ENCODE peak calls at places on chromosomes 4 and X, in five cellular contexts. M, L, O, C and V are unnamed samples.

GRCh38 chr4:76753814-76754213 is 144.1 kb downstream of the SOWAHB start:
- DNase-seq in M (peak), L (no peak), O (no peak), C (no peak), V (no peak)

GRCh38 chrX:123219916-123220315 is 35.8 kb downstream of the GRIA3 start:
- DNase-seq in M (no peak), L (peak), O (no peak), C (no peak), V (peak)

GRCh38 chrX:98605941-98606340 is 1722.2 kb downstream of the RPA4 start:
- DNase-seq in M (no peak), L (no peak), O (no peak), C (no peak), V (no peak)

GRCh38 chr4:42078184-42078801 is 74.2 kb downstream of the BEND4 start:
- DNase-seq in M (no peak), L (no peak), O (no peak), C (no peak), V (no peak)

GRCh38 chrX:70422886-70423336 is at the start of gene GDPD2:
- DNase-seq in M (peak), L (no peak), O (no peak), C (no peak), V (no peak)

GRCh38 chr4:40149960-40150385 is 46.9 kb upstream of the RHOH start:
- DNase-seq in M (peak), L (peak), O (no peak), C (peak), V (peak)

GRCh38 chr4:77699731-77700210 is 94.2 kb downstream of the CXCL13 start:
- DNase-seq in M (peak), L (no peak), O (no peak), C (no peak), V (no peak)

GRCh38 chrX:70038951-70039350 is 10.8 kb downstream of the AWAT2 start:
- DNase-seq in M (no peak), L (no peak), O (no peak), C (no peak), V (no peak)

GRCh38 chr4:78749972-78750727 is 26.0 kb upstream of the BMP2K start:
- DNase-seq in M (no peak), L (no peak), O (no peak), C (no peak), V (no peak)